ENCODE peak calls at places on chromosomes 12 and 14, in eight cellular contexts. P, W, G, K, Z, N, Y and M are unnamed samples.

GRCh38 chr12:25529738-25530137 is 23.3 kb downstream of the LMNTD1 start:
- DNase-seq in P (no peak), W (no peak), G (no peak), K (no peak), Z (no peak), N (no peak), Y (no peak), M (no peak)

GRCh38 chr12:101696477-101697196 is 803 bp upstream of the CHPT1 start:
- DNase-seq in P (no peak), W (peak; percentile 11), G (no peak), K (peak; percentile 73), Z (no peak), N (peak; percentile 81), Y (no peak), M (no peak)

GRCh38 chr14:37550511-37550910 is 44.5 kb downstream of the FOXA1 start:
- DNase-seq in P (no peak), W (no peak), G (no peak), K (no peak), Z (no peak), N (no peak), Y (no peak), M (no peak)

GRCh38 chr14:104110491-104111209 is 25.1 kb downstream of the ASPG start:
- DNase-seq in P (no peak), W (no peak), G (no peak), K (no peak), Z (peak; percentile 45), N (no peak), Y (no peak), M (no peak)

GRCh38 chr12:42756841-42757661 is 167.5 kb upstream of the PRICKLE1 start:
- DNase-seq in P (no peak), W (no peak), G (peak; percentile 54), K (no peak), Z (peak; percentile 65), N (no peak), Y (peak; percentile 85), M (no peak)

GRCh38 chr12:51269174-51270066 is 795 bp downstream of the SMAGP start:
- DNase-seq in P (no peak), W (peak; percentile 34), G (peak; percentile 44), K (peak; percentile 70), Z (peak; percentile 87), N (no peak), Y (no peak), M (no peak)

GRCh38 chr12:77167801-77168200 is 102.4 kb upstream of the E2F7 start:
- DNase-seq in P (no peak), W (no peak), G (no peak), K (no peak), Z (no peak), N (no peak), Y (no peak), M (no peak)

GRCh38 chr14:51521764-51522163 is 129.9 kb upstream of the FRMD6 start:
- DNase-seq in P (no peak), W (no peak), G (no peak), K (no peak), Z (no peak), N (no peak), Y (no peak), M (no peak)

DNA sequence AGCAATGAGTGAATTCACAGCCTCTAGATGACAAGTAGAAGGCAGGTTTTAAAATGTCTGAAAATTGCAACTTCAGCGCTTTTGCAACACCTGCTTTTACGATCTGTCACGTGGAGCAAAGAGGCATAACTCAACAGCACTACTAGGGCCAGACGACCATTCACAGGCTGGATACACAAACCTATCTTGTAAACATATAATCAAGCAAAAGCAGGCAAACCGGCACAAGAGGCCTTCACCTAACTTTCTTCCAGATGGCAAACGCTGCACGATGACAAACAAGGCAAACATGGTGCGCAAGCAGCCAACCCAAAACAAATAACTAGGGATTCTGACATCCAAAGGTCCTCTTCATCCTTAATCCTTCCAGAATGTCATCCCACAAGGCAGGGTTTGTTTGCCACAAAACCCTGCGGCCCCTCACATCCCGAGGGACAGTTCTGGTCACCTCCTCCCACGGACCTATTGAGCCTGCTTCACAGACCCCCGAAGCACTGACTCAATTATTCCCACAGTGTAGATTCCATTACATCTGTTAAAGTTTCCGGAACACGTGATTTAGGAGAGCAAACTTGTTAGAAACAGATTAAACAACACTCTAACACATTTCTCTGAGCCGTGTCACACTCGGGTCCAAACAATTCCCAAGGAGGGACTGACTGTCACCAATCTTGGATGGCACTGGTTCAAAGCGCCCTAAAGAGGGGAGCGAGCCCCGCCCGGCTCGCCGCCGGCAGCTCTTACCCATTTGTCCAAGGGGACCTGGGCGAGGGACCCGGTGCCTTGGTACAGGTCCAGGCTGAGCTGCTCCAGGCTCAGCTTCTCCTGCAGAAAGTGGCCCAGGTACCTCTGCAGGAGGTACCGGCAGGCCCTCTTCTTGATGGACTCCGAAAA is 823 bp downstream of the ATG2B start:
- DNase-seq in P (no peak), W (peak; percentile 19), G (peak; percentile 19), K (peak; percentile 66), Z (no peak), N (no peak), Y (peak; percentile 63), M (no peak)
- TF ChIP-seq POLR2AphosphoS5 in P (no peak), W (no peak), G (no peak), K (no peak), Z (no peak), N (peak; percentile 14), Y (no peak), M (peak; percentile 49)

GRCh38 chr14:77032854-77033621 is 4.5 kb upstream of the IRF2BPL start:
- DNase-seq in P (peak; percentile 72), W (peak; percentile 70), G (peak; percentile 96), K (peak; percentile 97), Z (peak; percentile 81), N (peak; percentile 99), Y (no peak), M (no peak)
- TF ChIP-seq POLR2AphosphoS5 in P (peak; percentile 75), W (no peak), G (peak; percentile 72), K (peak; percentile 98), Z (peak; percentile 48), N (peak; percentile 84), Y (peak; percentile 66), M (peak; percentile 93)

DNA sequence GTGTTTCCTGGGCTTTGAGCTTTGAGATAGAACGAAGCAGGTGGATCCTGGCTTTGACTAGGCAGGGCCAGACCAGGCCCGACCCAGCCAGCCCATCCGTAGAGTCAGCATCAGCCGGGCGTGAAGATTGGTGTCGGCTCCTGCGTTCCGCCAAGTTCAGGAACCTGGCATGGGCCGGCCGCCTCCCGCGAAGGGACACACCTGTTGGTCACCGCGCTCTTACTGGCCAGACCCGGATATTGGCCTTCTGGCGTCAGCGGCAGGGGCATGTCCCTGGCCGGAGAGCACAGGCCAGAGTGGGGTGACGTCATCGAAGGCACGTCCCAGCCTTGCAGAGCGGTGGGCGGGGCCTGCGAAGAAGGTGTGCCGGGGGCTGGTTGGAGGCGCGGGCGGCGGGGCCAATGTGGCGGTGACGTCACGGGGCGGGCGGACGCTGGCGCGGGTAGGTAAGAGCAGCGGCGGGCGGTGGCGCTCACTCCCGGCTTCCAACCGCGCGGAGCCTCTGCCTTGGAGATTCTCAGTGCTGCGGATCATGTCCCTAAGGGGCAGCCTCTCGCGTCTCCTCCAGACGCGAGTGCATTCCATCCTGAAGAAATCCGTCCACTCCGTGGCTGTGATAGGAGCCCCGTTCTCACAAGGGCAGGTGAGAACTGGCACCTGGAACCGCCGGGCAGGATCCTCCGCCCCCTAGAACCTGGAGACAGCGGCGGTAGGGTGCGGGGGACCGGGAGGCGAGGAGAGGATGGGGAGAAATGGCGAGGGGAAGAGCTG is at the start of gene ARG2:
- DNase-seq in P (no peak), W (peak; percentile 86), G (peak; percentile 99), K (peak; percentile 97), Z (peak; percentile 99), N (peak; percentile 98), Y (peak; percentile 98), M (peak; percentile 99)
- TF ChIP-seq POLR2AphosphoS5 in P (peak; percentile 82), W (no peak), G (peak; percentile 87), K (peak; percentile 35), Z (peak; percentile 74), N (peak; percentile 93), Y (peak; percentile 73), M (peak; percentile 75)

GRCh38 chr14:20612403-20612802 is 21.2 kb upstream of the RNASE12 start:
- DNase-seq in P (no peak), W (no peak), G (no peak), K (no peak), Z (no peak), N (no peak), Y (no peak), M (no peak)

GRCh38 chr14:20615996-20616395 is 24.8 kb upstream of the RNASE12 start:
- DNase-seq in P (no peak), W (no peak), G (no peak), K (no peak), Z (no peak), N (no peak), Y (no peak), M (no peak)

GRCh38 chr14:20614038-20614840 is 23.1 kb upstream of the RNASE12 start:
- DNase-seq in P (no peak), W (no peak), G (no peak), K (no peak), Z (peak; percentile 69), N (no peak), Y (no peak), M (no peak)

GRCh38 chr14:20611277-20611676 is 20.1 kb upstream of the RNASE12 start:
- DNase-seq in P (no peak), W (no peak), G (no peak), K (no peak), Z (no peak), N (no peak), Y (no peak), M (no peak)

GRCh38 chr14:20613094-20614037 is 22.2 kb upstream of the RNASE12 start:
- DNase-seq in P (peak; percentile 99), W (no peak), G (peak; percentile 84), K (peak; percentile 89), Z (peak; percentile 91), N (peak; percentile 93), Y (peak; percentile 97), M (peak; percentile 98)
- TF ChIP-seq POLR2AphosphoS5 in P (no peak), W (no peak), G (peak; percentile 70), K (peak; percentile 65), Z (no peak), N (peak; percentile 18), Y (no peak), M (peak; percentile 78)

GRCh38 chr14:49408187-49408963 is 177.8 kb downstream of the RPS29 start:
- DNase-seq in P (no peak), W (no peak), G (no peak), K (no peak), Z (no peak), N (no peak), Y (no peak), M (no peak)
- TF ChIP-seq POLR2AphosphoS5 in P (no peak), W (no peak), G (no peak), K (no peak), Z (no peak), N (no peak), Y (no peak), M (no peak)

GRCh38 chr12:57156701-57157403 is 9.4 kb upstream of the LRP1-AS start:
- DNase-seq in P (no peak), W (no peak), G (no peak), K (no peak), Z (no peak), N (peak; percentile 66), Y (no peak), M (no peak)
- TF ChIP-seq POLR2AphosphoS5 in P (no peak), W (no peak), G (no peak), K (no peak), Z (no peak), N (no peak), Y (no peak), M (no peak)